ENCODE peak calls at places on chromosomes 16 and 17, in ten cellular contexts. X is astrocyte, L is HCT116, W is cardiac fibroblast, F is LNCaP clone FGC, I is HFFc6, M is tibial artery, N is WTC11, D is body of pancreas, O is D721Med. V is an unnamed sample.

GRCh38 chr16:66248096-66248495 is 118.4 kb upstream of the CDH5 start:
- DNase-seq in X (peak), L (no peak), W (peak), F (no peak), I (peak), M (peak), N (no peak), D (peak), O (no peak), V (peak)

GRCh38 chr17:40382251-40382650 is 17.7 kb upstream of the GJD3 start:
- DNase-seq in X (no peak), L (no peak), W (peak), F (no peak), I (no peak), M (no peak), N (no peak), D (no peak), O (no peak), V (no peak)

GRCh38 chr16:68985855-68986254 is 119.6 kb upstream of the HAS3 start:
- DNase-seq in X (peak), L (peak), W (peak), F (no peak), I (peak), M (no peak), N (no peak), D (no peak), O (no peak), V (no peak)

GRCh38 chr17:45143767-45144198 is 4.5 kb upstream of the HEXIM1 start:
- DNase-seq in X (peak), L (no peak), W (peak), F (no peak), I (peak), M (peak), N (peak), D (peak), O (no peak), V (peak)

GRCh38 chr17:69466451-69466850 is 52.0 kb downstream of the MAP2K6 start:
- DNase-seq in X (no peak), L (no peak), W (no peak), F (no peak), I (no peak), M (no peak), N (no peak), D (no peak), O (no peak), V (no peak)

GRCh38 chr16:57477531-57478202 is 8.6 kb downstream of the DOK4 start:
- DNase-seq in X (no peak), L (no peak), W (no peak), F (no peak), I (no peak), M (no peak), N (peak), D (no peak), O (no peak), V (no peak)

GRCh38 chr16:75922250-75922649 is 196.0 kb upstream of the CPHXL start:
- DNase-seq in X (no peak), L (no peak), W (no peak), F (no peak), I (no peak), M (no peak), N (no peak), D (no peak), O (no peak), V (no peak)

GRCh38 chr16:81004646-81005353 is 1.9 kb downstream of the CMC2 start:
- DNase-seq in X (no peak), L (peak), W (peak), F (no peak), I (peak), M (no peak), N (no peak), D (peak), O (no peak), V (peak)

GRCh38 chr16:48081656-48082055 is 74.1 kb downstream of the ABCC12 start:
- DNase-seq in X (peak), L (no peak), W (peak), F (no peak), I (peak), M (no peak), N (no peak), D (no peak), O (no peak), V (no peak)

GRCh38 chr16:50067290-50067853 is 1.6 kb downstream of the HEATR3 start:
- DNase-seq in X (peak), L (peak), W (peak), F (peak), I (peak), M (no peak), N (no peak), D (peak), O (no peak), V (no peak)

GRCh38 chr17:7884581-7885356 is 3.8 kb upstream of the CHD3 start:
- DNase-seq in X (no peak), L (no peak), W (no peak), F (no peak), I (no peak), M (no peak), N (no peak), D (no peak), O (no peak), V (peak)

GRCh38 chr17:51650202-51650601 is 389.9 kb downstream of the UTP18 start:
- DNase-seq in X (no peak), L (no peak), W (no peak), F (no peak), I (no peak), M (no peak), N (no peak), D (no peak), O (no peak), V (no peak)

GRCh38 chr17:35293151-35293837 is 50.4 kb downstream of the SLFN5 start:
- DNase-seq in X (no peak), L (no peak), W (no peak), F (no peak), I (no peak), M (no peak), N (no peak), D (no peak), O (no peak), V (no peak)

GRCh38 chr16:82360024-82360783 is 190.2 kb upstream of the MPHOSPH6 start:
- DNase-seq in X (no peak), L (no peak), W (no peak), F (no peak), I (no peak), M (no peak), N (no peak), D (no peak), O (no peak), V (no peak)

GRCh38 chr17:28548417-28549130 is 3.9 kb downstream of the UNC119 start:
- DNase-seq in X (no peak), L (no peak), W (no peak), F (no peak), I (no peak), M (no peak), N (no peak), D (no peak), O (no peak), V (no peak)

GRCh38 chr16:70634861-70635260 is 11.5 kb upstream of the IL34 start:
- DNase-seq in X (peak), L (no peak), W (peak), F (no peak), I (peak), M (no peak), N (no peak), D (no peak), O (no peak), V (no peak)

GRCh38 chr17:5468075-5468473 is 708 bp downstream of the DHX33 start:
- DNase-seq in X (no peak), L (no peak), W (no peak), F (no peak), I (no peak), M (no peak), N (no peak), D (no peak), O (no peak), V (no peak)

GRCh38 chr17:77609553-77610517 is 348.7 kb upstream of the TNRC6C start:
- DNase-seq in X (no peak), L (no peak), W (no peak), F (no peak), I (no peak), M (peak), N (no peak), D (peak), O (no peak), V (no peak)

GRCh38 chr17:63841350-63842172 is 924 bp downstream of the SMARCD2 start:
- DNase-seq in X (peak), L (no peak), W (peak), F (no peak), I (peak), M (peak), N (peak), D (peak), O (no peak), V (peak)

GRCh38 chr16:57485916-57486857 is at the start of gene DOK4:
- DNase-seq in X (peak), L (no peak), W (peak), F (no peak), I (peak), M (peak), N (peak), D (peak), O (peak), V (peak)

GRCh38 chr16:73126453-73126853 is 78.5 kb upstream of the ZFHX3 start:
- DNase-seq in X (peak), L (no peak), W (peak), F (no peak), I (peak), M (peak), N (no peak), D (peak), O (no peak), V (peak)

GRCh38 chr17:39757931-39758873 is 20.5 kb downstream of the GRB7 start:
- DNase-seq in X (peak), L (no peak), W (no peak), F (no peak), I (no peak), M (no peak), N (no peak), D (no peak), O (no peak), V (no peak)

GRCh38 chr16:87658564-87659225 is 56.4 kb downstream of the JPH3 start:
- DNase-seq in X (no peak), L (no peak), W (no peak), F (no peak), I (no peak), M (no peak), N (no peak), D (no peak), O (no peak), V (no peak)

GRCh38 chr16:89828870-89829629 is 775 bp downstream of the SPIRE2 start:
- DNase-seq in X (no peak), L (no peak), W (no peak), F (no peak), I (no peak), M (no peak), N (peak), D (no peak), O (no peak), V (no peak)

GRCh38 chr17:44749076-44750020 is 9.4 kb upstream of the ADAM11 start:
- DNase-seq in X (no peak), L (no peak), W (no peak), F (no peak), I (no peak), M (no peak), N (no peak), D (no peak), O (no peak), V (no peak)

GRCh38 chr17:67400193-67400592 is 23.1 kb downstream of the PITPNC1 start:
- DNase-seq in X (no peak), L (no peak), W (no peak), F (no peak), I (no peak), M (no peak), N (no peak), D (no peak), O (no peak), V (no peak)

GRCh38 chr17:49592263-49592662 is 16.6 kb downstream of the NXPH3 start:
- DNase-seq in X (no peak), L (no peak), W (no peak), F (no peak), I (no peak), M (no peak), N (no peak), D (no peak), O (no peak), V (no peak)

GRCh38 chr17:34081269-34081668 is 173.8 kb upstream of the CCL2 start:
- DNase-seq in X (no peak), L (no peak), W (no peak), F (peak), I (no peak), M (no peak), N (peak), D (no peak), O (no peak), V (no peak)
- TF ChIP-seq CTCF in X (no peak), L (no peak), W (peak), F (peak), I (no peak), M (no peak), N (peak), D (peak), O (peak), V (no peak)

GRCh38 chr16:30972872-30973271 is 12.1 kb upstream of the HSD3B7 start:
- DNase-seq in X (no peak), L (no peak), W (no peak), F (no peak), I (peak), M (no peak), N (no peak), D (no peak), O (no peak), V (no peak)
- TF ChIP-seq CTCF in X (peak), L (no peak), W (peak), F (no peak), I (peak), M (no peak), N (no peak), D (no peak), O (no peak), V (no peak)

GRCh38 chr17:75825748-75826370 is 18.3 kb downstream of the UNC13D start:
- DNase-seq in X (no peak), L (no peak), W (no peak), F (no peak), I (no peak), M (no peak), N (no peak), D (no peak), O (no peak), V (no peak)

GRCh38 chr17:75823257-75824041 is 20.8 kb downstream of the UNC13D start:
- DNase-seq in X (no peak), L (no peak), W (no peak), F (no peak), I (no peak), M (no peak), N (no peak), D (no peak), O (no peak), V (no peak)

GRCh38 chr17:75824591-75825518 is 19.3 kb downstream of the UNC13D start:
- DNase-seq in X (no peak), L (no peak), W (no peak), F (no peak), I (no peak), M (no peak), N (no peak), D (no peak), O (no peak), V (no peak)

GRCh38 chr17:75822800-75823166 is 21.4 kb downstream of the UNC13D start:
- DNase-seq in X (no peak), L (no peak), W (no peak), F (no peak), I (no peak), M (no peak), N (no peak), D (no peak), O (no peak), V (no peak)

GRCh38 chr17:75824050-75824552 is 20.1 kb downstream of the UNC13D start:
- DNase-seq in X (no peak), L (no peak), W (no peak), F (no peak), I (no peak), M (no peak), N (no peak), D (no peak), O (no peak), V (no peak)
- TF ChIP-seq CTCF in X (no peak), L (no peak), W (no peak), F (no peak), I (no peak), M (no peak), N (no peak), D (no peak), O (no peak), V (no peak)

GRCh38 chr17:65092262-65092661 is 35.7 kb upstream of the GNA13 start:
- DNase-seq in X (no peak), L (no peak), W (peak), F (no peak), I (peak), M (no peak), N (no peak), D (no peak), O (no peak), V (no peak)

GRCh38 chr17:65095465-65095864 is 38.9 kb upstream of the GNA13 start:
- DNase-seq in X (no peak), L (no peak), W (no peak), F (no peak), I (no peak), M (no peak), N (no peak), D (no peak), O (no peak), V (no peak)

GRCh38 chr17:65097110-65097509 is 40.1 kb upstream of the RGS9 start:
- DNase-seq in X (no peak), L (no peak), W (no peak), F (no peak), I (no peak), M (no peak), N (no peak), D (no peak), O (no peak), V (no peak)

GRCh38 chr17:65088621-65089385 is 32.3 kb upstream of the GNA13 start:
- DNase-seq in X (no peak), L (no peak), W (no peak), F (no peak), I (peak), M (peak), N (no peak), D (no peak), O (no peak), V (no peak)

GRCh38 chr17:65093930-65094329 is 37.4 kb upstream of the GNA13 start:
- DNase-seq in X (no peak), L (no peak), W (no peak), F (no peak), I (no peak), M (no peak), N (no peak), D (no peak), O (no peak), V (no peak)
- TF ChIP-seq CTCF in X (no peak), L (no peak), W (no peak), F (no peak), I (peak), M (no peak), N (no peak), D (no peak), O (no peak), V (no peak)

GRCh38 chr17:73782641-73783381 is 138.6 kb upstream of the SDK2 start:
- DNase-seq in X (no peak), L (peak), W (no peak), F (no peak), I (no peak), M (no peak), N (peak), D (no peak), O (no peak), V (no peak)
- TF ChIP-seq CTCF in X (no peak), L (peak), W (no peak), F (peak), I (no peak), M (no peak), N (peak), D (no peak), O (peak), V (no peak)

DNA sequence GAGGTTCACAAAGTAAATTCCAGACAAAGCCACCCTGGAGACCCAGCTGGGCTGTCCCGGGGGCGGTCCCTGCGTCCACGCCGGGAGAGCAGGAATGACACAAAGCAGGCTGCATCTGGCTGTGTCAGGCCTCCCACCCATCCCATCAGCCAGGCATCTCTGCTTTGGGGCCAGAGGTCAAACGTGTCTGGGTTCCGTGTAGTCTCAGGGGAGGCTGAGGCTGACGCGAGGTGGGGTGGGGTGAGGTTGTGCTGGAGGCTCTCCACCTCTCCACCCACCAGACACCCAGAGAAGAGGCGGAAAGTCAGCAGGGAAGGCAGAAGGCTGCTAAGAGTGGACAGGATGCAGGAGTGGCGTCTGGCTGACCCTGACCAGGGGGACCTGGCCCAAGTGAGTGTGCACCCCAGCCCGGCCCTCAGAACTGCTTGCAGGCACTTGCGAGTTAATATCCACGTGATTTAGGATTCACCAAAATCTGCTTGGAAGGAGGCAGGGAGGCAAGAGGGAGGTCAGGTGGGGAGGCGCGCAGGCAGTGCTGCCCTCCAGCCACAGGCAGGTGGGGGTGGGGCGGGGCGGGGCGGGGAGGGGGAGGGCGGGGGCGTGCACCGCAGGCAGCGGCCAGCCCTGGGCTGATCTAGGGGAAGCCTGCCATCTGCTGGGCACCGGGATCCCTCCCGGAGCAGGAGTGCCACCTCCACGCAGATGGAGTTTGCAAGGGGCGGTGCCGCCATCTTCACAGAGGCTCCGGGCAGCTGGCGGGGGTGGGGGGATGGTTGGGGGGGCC is 44.3 kb downstream of the TBC1D16 start:
- DNase-seq in X (peak), L (peak), W (peak), F (peak), I (peak), M (peak), N (peak), D (peak), O (peak), V (peak)
- TF ChIP-seq CTCF in X (no peak), L (no peak), W (peak), F (peak), I (peak), M (peak), N (peak), D (peak), O (peak), V (peak)

GRCh38 chr16:27642753-27643152 is 92.8 kb downstream of the KATNIP start:
- DNase-seq in X (no peak), L (peak), W (peak), F (no peak), I (peak), M (no peak), N (peak), D (no peak), O (no peak), V (no peak)
- TF ChIP-seq CTCF in X (peak), L (no peak), W (peak), F (peak), I (peak), M (no peak), N (peak), D (no peak), O (peak), V (peak)

DNA sequence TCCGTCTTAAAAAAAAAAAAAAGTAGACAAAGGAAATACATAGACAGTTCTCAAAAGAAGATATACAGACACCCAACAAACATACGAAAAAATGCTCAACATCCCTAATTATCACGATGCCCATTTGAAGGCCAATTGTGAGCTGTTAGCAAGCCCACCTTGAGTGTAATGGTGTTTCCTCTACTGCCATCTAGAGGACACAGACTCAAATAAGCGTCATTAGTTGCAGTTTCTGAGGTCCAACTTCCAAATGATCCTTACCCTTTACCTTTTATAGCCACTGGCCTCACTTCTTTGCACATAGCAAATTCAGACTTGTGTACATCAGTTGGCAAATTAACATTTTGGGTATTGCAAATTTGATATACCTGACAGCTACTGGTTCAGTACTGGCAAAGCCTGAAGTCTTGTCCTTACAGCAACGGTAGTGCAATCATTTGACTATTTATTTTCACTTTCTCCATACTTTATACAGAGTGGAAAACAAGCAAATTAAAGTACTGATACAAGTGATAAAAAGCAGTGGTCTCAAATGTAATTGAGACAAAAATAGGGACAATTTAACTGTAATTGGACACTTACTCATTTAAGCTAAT is 536.3 kb upstream of the EEF2KMT start:
- DNase-seq in X (no peak), L (peak), W (peak), F (peak), I (peak), M (no peak), N (no peak), D (no peak), O (no peak), V (no peak)
- TF ChIP-seq CTCF in X (peak), L (peak), W (peak), F (peak), I (peak), M (no peak), N (peak), D (peak), O (peak), V (peak)

GRCh38 chr16:4477966-4478365 is 1.8 kb downstream of the HMOX2 start:
- DNase-seq in X (peak), L (peak), W (peak), F (no peak), I (peak), M (no peak), N (no peak), D (no peak), O (no peak), V (no peak)
- TF ChIP-seq CTCF in X (peak), L (no peak), W (peak), F (no peak), I (peak), M (no peak), N (no peak), D (no peak), O (no peak), V (no peak)

V was measured in heart right ventricle.